ENCODE peak calls at places on chromosome 18, in seven cellular contexts. One of them, this sample, is unnamed.

GRCh38 chr18:50111398-50111797 is 83.5 kb downstream of the MYO5B start:
- DNase-seq in IMR-90: no peak
- DNase-seq in right atrium auricular region: no peak
- DNase-seq in cardiac muscle cell: no peak
- DNase-seq in A549: no peak
- DNase-seq in neural crest cell: no peak
- DNase-seq in neural progenitor cell: no peak
- DNase-seq in this sample: no peak

GRCh38 chr18:57547260-57547659 is 39.2 kb downstream of the FECH start:
- DNase-seq in IMR-90: no peak
- DNase-seq in right atrium auricular region: no peak
- DNase-seq in cardiac muscle cell: no peak
- DNase-seq in A549: no peak
- DNase-seq in neural crest cell: no peak
- DNase-seq in neural progenitor cell: no peak
- DNase-seq in this sample: no peak

GRCh38 chr18:25043104-25043503 is 308.9 kb downstream of the ZNF521 start:
- DNase-seq in IMR-90: no peak
- DNase-seq in right atrium auricular region: no peak
- DNase-seq in cardiac muscle cell: no peak
- DNase-seq in A549: no peak
- DNase-seq in neural crest cell: no peak
- DNase-seq in neural progenitor cell: no peak
- DNase-seq in this sample: no peak

GRCh38 chr18:26960901-26961300 is 95.4 kb upstream of the AQP4 start:
- DNase-seq in IMR-90: no peak
- DNase-seq in right atrium auricular region: no peak
- DNase-seq in cardiac muscle cell: peak
- DNase-seq in A549: no peak
- DNase-seq in neural crest cell: no peak
- DNase-seq in neural progenitor cell: no peak
- DNase-seq in this sample: no peak

GRCh38 chr18:46401486-46402115 is 255.4 kb downstream of the LOXHD1 start:
- DNase-seq in IMR-90: no peak
- DNase-seq in right atrium auricular region: no peak
- DNase-seq in cardiac muscle cell: no peak
- DNase-seq in A549: no peak
- DNase-seq in neural crest cell: no peak
- DNase-seq in neural progenitor cell: no peak
- DNase-seq in this sample: no peak

GRCh38 chr18:78642561-78643398 is 336.8 kb upstream of the SALL3 start:
- DNase-seq in IMR-90: no peak
- DNase-seq in right atrium auricular region: no peak
- DNase-seq in cardiac muscle cell: no peak
- DNase-seq in A549: no peak
- DNase-seq in neural crest cell: no peak
- DNase-seq in neural progenitor cell: peak
- DNase-seq in this sample: no peak

GRCh38 chr18:8559612-8560011 is 49.6 kb upstream of the RAB12 start:
- DNase-seq in IMR-90: peak
- DNase-seq in right atrium auricular region: no peak
- DNase-seq in cardiac muscle cell: no peak
- DNase-seq in A549: no peak
- DNase-seq in neural crest cell: no peak
- DNase-seq in neural progenitor cell: no peak
- DNase-seq in this sample: no peak

GRCh38 chr18:62420513-62421209 is 95.6 kb downstream of the TNFRSF11A start:
- DNase-seq in IMR-90: peak
- DNase-seq in right atrium auricular region: no peak
- DNase-seq in cardiac muscle cell: peak
- DNase-seq in A549: peak
- DNase-seq in neural crest cell: no peak
- DNase-seq in neural progenitor cell: no peak
- DNase-seq in this sample: no peak

GRCh38 chr18:52131845-52132244 is 208.2 kb upstream of the DCC start:
- DNase-seq in IMR-90: no peak
- DNase-seq in right atrium auricular region: no peak
- DNase-seq in cardiac muscle cell: no peak
- DNase-seq in A549: no peak
- DNase-seq in neural crest cell: no peak
- DNase-seq in neural progenitor cell: no peak
- DNase-seq in this sample: no peak

GRCh38 chr18:58544616-58545337 is 84.1 kb downstream of the ALPK2 start:
- DNase-seq in IMR-90: no peak
- DNase-seq in right atrium auricular region: no peak
- DNase-seq in cardiac muscle cell: peak
- DNase-seq in A549: no peak
- DNase-seq in neural crest cell: no peak
- DNase-seq in neural progenitor cell: no peak
- DNase-seq in this sample: no peak

GRCh38 chr18:36580874-36581750 is 247.7 kb downstream of the TPGS2 start:
- DNase-seq in IMR-90: peak
- DNase-seq in right atrium auricular region: peak
- DNase-seq in cardiac muscle cell: peak
- DNase-seq in A549: no peak
- DNase-seq in neural crest cell: no peak
- DNase-seq in neural progenitor cell: no peak
- DNase-seq in this sample: no peak

GRCh38 chr18:3342628-3343027 is 80.7 kb downstream of the MYL12B start:
- DNase-seq in IMR-90: no peak
- DNase-seq in right atrium auricular region: no peak
- DNase-seq in cardiac muscle cell: no peak
- DNase-seq in A549: no peak
- DNase-seq in neural crest cell: no peak
- DNase-seq in neural progenitor cell: no peak
- DNase-seq in this sample: no peak

GRCh38 chr18:36124841-36125240 is 4.3 kb downstream of the SLC39A6 start:
- DNase-seq in IMR-90: no peak
- DNase-seq in right atrium auricular region: no peak
- DNase-seq in cardiac muscle cell: no peak
- DNase-seq in A549: no peak
- DNase-seq in neural crest cell: no peak
- DNase-seq in neural progenitor cell: no peak
- DNase-seq in this sample: no peak

GRCh38 chr18:34594243-34594642 is 115.9 kb upstream of the DTNA start:
- DNase-seq in IMR-90: no peak
- DNase-seq in right atrium auricular region: no peak
- DNase-seq in cardiac muscle cell: no peak
- DNase-seq in A549: no peak
- DNase-seq in neural crest cell: no peak
- DNase-seq in neural progenitor cell: no peak
- DNase-seq in this sample: no peak

GRCh38 chr18:12659904-12660605 is 2.1 kb upstream of the SPIRE1 start:
- DNase-seq in IMR-90: peak
- DNase-seq in right atrium auricular region: no peak
- DNase-seq in cardiac muscle cell: peak
- DNase-seq in A549: peak
- DNase-seq in neural crest cell: peak
- DNase-seq in neural progenitor cell: peak
- DNase-seq in this sample: no peak

GRCh38 chr18:79578396-79579260 is 101.0 kb upstream of the CTDP1 start:
- DNase-seq in IMR-90: no peak
- DNase-seq in right atrium auricular region: no peak
- DNase-seq in cardiac muscle cell: no peak
- DNase-seq in A549: no peak
- DNase-seq in neural crest cell: no peak
- DNase-seq in neural progenitor cell: no peak
- DNase-seq in this sample: no peak

GRCh38 chr18:40210696-40211095 is 1744.3 kb upstream of the PIK3C3 start:
- DNase-seq in IMR-90: no peak
- DNase-seq in right atrium auricular region: no peak
- DNase-seq in cardiac muscle cell: no peak
- DNase-seq in A549: no peak
- DNase-seq in neural crest cell: no peak
- DNase-seq in neural progenitor cell: no peak
- DNase-seq in this sample: no peak

GRCh38 chr18:11034816-11035215 is 114.6 kb downstream of the PIEZO2 start:
- DNase-seq in IMR-90: peak
- DNase-seq in right atrium auricular region: no peak
- DNase-seq in cardiac muscle cell: peak
- DNase-seq in A549: no peak
- DNase-seq in neural crest cell: no peak
- DNase-seq in neural progenitor cell: no peak
- DNase-seq in this sample: no peak

GRCh38 chr18:62486290-62486964 is 36.4 kb upstream of the ZCCHC2 start:
- DNase-seq in IMR-90: peak
- DNase-seq in right atrium auricular region: no peak
- DNase-seq in cardiac muscle cell: peak
- DNase-seq in A549: peak
- DNase-seq in neural crest cell: no peak
- DNase-seq in neural progenitor cell: no peak
- DNase-seq in this sample: no peak

GRCh38 chr18:12819822-12820221 is 64.2 kb downstream of the PTPN2 start:
- DNase-seq in IMR-90: no peak
- DNase-seq in right atrium auricular region: no peak
- DNase-seq in cardiac muscle cell: no peak
- DNase-seq in A549: no peak
- DNase-seq in neural crest cell: no peak
- DNase-seq in neural progenitor cell: no peak
- DNase-seq in this sample: no peak

GRCh38 chr18:39051013-39051412 is 1485.4 kb upstream of the CELF4 start:
- DNase-seq in IMR-90: no peak
- DNase-seq in right atrium auricular region: no peak
- DNase-seq in cardiac muscle cell: no peak
- DNase-seq in A549: no peak
- DNase-seq in neural crest cell: no peak
- DNase-seq in neural progenitor cell: no peak
- DNase-seq in this sample: no peak

GRCh38 chr18:45403341-45404049 is 211.8 kb upstream of the SLC14A2 start:
- DNase-seq in IMR-90: no peak
- DNase-seq in right atrium auricular region: no peak
- DNase-seq in cardiac muscle cell: no peak
- DNase-seq in A549: no peak
- DNase-seq in neural crest cell: no peak
- DNase-seq in neural progenitor cell: no peak
- DNase-seq in this sample: no peak

DNA sequence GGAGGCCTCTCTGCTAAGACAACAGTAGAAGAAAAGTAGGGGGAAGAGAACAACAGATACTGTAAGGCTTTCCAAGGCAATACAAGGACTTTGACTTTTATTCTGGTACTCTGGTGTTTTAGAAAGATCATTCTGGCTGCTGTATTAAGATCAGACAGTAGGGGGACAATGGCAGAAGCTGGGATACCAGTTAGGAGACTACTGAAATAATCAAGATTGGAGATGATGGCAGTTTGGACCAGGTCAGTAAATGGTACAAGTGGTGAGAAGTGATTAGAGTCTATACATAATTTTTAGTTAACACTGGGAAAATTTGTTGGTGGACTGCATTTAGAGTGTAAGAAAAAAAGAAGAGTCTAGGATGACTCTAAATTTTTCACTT is 139.7 kb downstream of the ROCK1 start:
- DNase-seq in IMR-90: peak
- DNase-seq in right atrium auricular region: no peak
- DNase-seq in cardiac muscle cell: peak
- DNase-seq in A549: peak
- DNase-seq in neural crest cell: no peak
- DNase-seq in neural progenitor cell: peak
- DNase-seq in this sample: no peak
- TF ChIP-seq CTCF in IMR-90: peak
- TF ChIP-seq CTCF in right atrium auricular region: peak
- TF ChIP-seq CTCF in cardiac muscle cell: peak
- TF ChIP-seq CTCF in A549: peak
- TF ChIP-seq CTCF in neural crest cell: peak
- TF ChIP-seq CTCF in neural progenitor cell: peak
- TF ChIP-seq CTCF in this sample: peak

GRCh38 chr18:31321719-31322118 is 3.8 kb downstream of the DSG1 start:
- DNase-seq in IMR-90: no peak
- DNase-seq in right atrium auricular region: no peak
- DNase-seq in cardiac muscle cell: no peak
- DNase-seq in A549: no peak
- DNase-seq in neural crest cell: no peak
- DNase-seq in neural progenitor cell: no peak
- DNase-seq in this sample: no peak
- TF ChIP-seq CTCF in IMR-90: no peak
- TF ChIP-seq CTCF in right atrium auricular region: no peak
- TF ChIP-seq CTCF in cardiac muscle cell: no peak
- TF ChIP-seq CTCF in A549: no peak
- TF ChIP-seq CTCF in neural crest cell: no peak
- TF ChIP-seq CTCF in neural progenitor cell: no peak
- TF ChIP-seq CTCF in this sample: no peak

GRCh38 chr18:76502551-76502950 is 7.5 kb upstream of the ZNF516 start:
- DNase-seq in IMR-90: no peak
- DNase-seq in right atrium auricular region: no peak
- DNase-seq in cardiac muscle cell: no peak
- DNase-seq in A549: no peak
- DNase-seq in neural crest cell: no peak
- DNase-seq in neural progenitor cell: no peak
- DNase-seq in this sample: no peak
- TF ChIP-seq CTCF in IMR-90: no peak
- TF ChIP-seq CTCF in right atrium auricular region: no peak
- TF ChIP-seq CTCF in cardiac muscle cell: no peak
- TF ChIP-seq CTCF in A549: no peak
- TF ChIP-seq CTCF in neural crest cell: no peak
- TF ChIP-seq CTCF in neural progenitor cell: no peak
- TF ChIP-seq CTCF in this sample: no peak

GRCh38 chr18:55779461-55779710 is 191.4 kb upstream of the TCF4 start:
- DNase-seq in IMR-90: no peak
- DNase-seq in right atrium auricular region: peak
- DNase-seq in cardiac muscle cell: no peak
- DNase-seq in A549: no peak
- DNase-seq in neural crest cell: no peak
- DNase-seq in neural progenitor cell: no peak
- DNase-seq in this sample: no peak

GRCh38 chr18:55780591-55781071 is 192.6 kb upstream of the TCF4 start:
- DNase-seq in IMR-90: peak
- DNase-seq in right atrium auricular region: no peak
- DNase-seq in cardiac muscle cell: peak
- DNase-seq in A549: no peak
- DNase-seq in neural crest cell: no peak
- DNase-seq in neural progenitor cell: no peak
- DNase-seq in this sample: no peak

GRCh38 chr18:55779711-55780590 is 192.0 kb upstream of the TCF4 start:
- DNase-seq in IMR-90: peak
- DNase-seq in right atrium auricular region: no peak
- DNase-seq in cardiac muscle cell: peak
- DNase-seq in A549: no peak
- DNase-seq in neural crest cell: peak
- DNase-seq in neural progenitor cell: peak
- DNase-seq in this sample: no peak

GRCh38 chr18:55783921-55784320 is 195.9 kb upstream of the TCF4 start:
- DNase-seq in IMR-90: no peak
- DNase-seq in right atrium auricular region: no peak
- DNase-seq in cardiac muscle cell: no peak
- DNase-seq in A549: no peak
- DNase-seq in neural crest cell: no peak
- DNase-seq in neural progenitor cell: no peak
- DNase-seq in this sample: no peak

DNA sequence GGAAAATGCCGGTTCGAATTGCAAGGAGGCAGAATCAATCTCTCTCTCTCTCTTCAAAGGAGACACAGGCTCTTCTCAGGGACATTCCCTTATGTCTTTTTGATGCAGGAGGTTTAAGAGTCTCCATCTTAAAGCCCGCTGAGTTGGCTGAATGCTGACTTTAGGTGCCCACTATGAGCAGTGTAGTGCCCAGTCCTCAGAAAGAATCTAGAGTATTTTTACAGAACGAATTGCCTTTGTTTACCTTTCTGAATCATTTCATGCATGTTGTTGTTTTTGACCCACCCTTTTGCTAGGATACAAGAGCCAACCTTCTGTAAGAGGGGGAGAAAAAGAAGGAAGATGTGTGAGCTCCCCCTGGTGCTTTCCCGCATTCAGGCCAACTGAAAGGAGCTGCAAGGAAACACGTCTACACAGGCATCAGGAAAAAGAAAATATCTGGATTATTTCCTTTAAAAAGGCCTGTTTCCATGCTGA is 193.5 kb upstream of the TCF4 start:
- DNase-seq in IMR-90: peak
- DNase-seq in right atrium auricular region: peak
- DNase-seq in cardiac muscle cell: peak
- DNase-seq in A549: peak
- DNase-seq in neural crest cell: peak
- DNase-seq in neural progenitor cell: peak
- DNase-seq in this sample: peak
- TF ChIP-seq CTCF in IMR-90: peak
- TF ChIP-seq CTCF in right atrium auricular region: peak
- TF ChIP-seq CTCF in cardiac muscle cell: peak
- TF ChIP-seq CTCF in A549: peak
- TF ChIP-seq CTCF in neural crest cell: peak
- TF ChIP-seq CTCF in neural progenitor cell: peak
- TF ChIP-seq CTCF in this sample: peak

This sample was measured in AG04449.